ENCODE peak calls at places on chromosomes 6 and 20, in five cellular contexts. S is stimulated activated CD8-positive, alpha-beta memory T cell treated with anti-CD3 and anti-CD28 coated beads, Interleukin-4, amount 100 ng/mL, for 1 hour; O is mucosa of gallbladder; P is HTR-8/SVneo; R is nephron progenitor cell. Y is an unnamed sample.

GRCh38 chr6:80438728-80439127 is 332.3 kb downstream of the BCKDHB start:
- DNase-seq in S (no peak), O (no peak), P (peak; percentile 36), R (no peak), Y (peak; percentile 5)

GRCh38 chr6:143745160-143746133 is 67.7 kb downstream of the PHACTR2 start:
- DNase-seq in S (no peak), O (peak; percentile 59), P (no peak), R (peak; percentile 23), Y (peak; percentile 46)

GRCh38 chr6:107108201-107108890 is 7.0 kb downstream of the BEND3 start:
- DNase-seq in S (no peak), O (no peak), P (no peak), R (no peak), Y (no peak)

GRCh38 chr6:155050311-155050710 is 55.2 kb downstream of the TIAM2 start:
- DNase-seq in S (no peak), O (no peak), P (no peak), R (no peak), Y (no peak)

GRCh38 chr20:32537657-32538525 is 47.2 kb downstream of the NOL4L start:
- DNase-seq in S (no peak), O (no peak), P (no peak), R (peak; percentile 63), Y (no peak)

GRCh38 chr20:6731951-6732580 is 35.4 kb upstream of the BMP2 start:
- DNase-seq in S (no peak), O (peak; percentile 27), P (no peak), R (no peak), Y (no peak)

GRCh38 chr20:3874194-3874824 is 14.9 kb upstream of the PANK2 start:
- DNase-seq in S (no peak), O (no peak), P (no peak), R (no peak), Y (no peak)

GRCh38 chr6:26205161-26205624 is 118.0 kb downstream of the HFE start:
- DNase-seq in S (peak; percentile 66), O (peak; percentile 88), P (no peak), R (peak; percentile 67), Y (no peak)

Y was measured in HuH-7.